ENCODE peak calls at places on chromosomes 13 and 19, in nine cellular contexts. J, S, K, N, G, F, Z, A and V are unnamed samples.

GRCh38 chr13:58531614-58532013 is 900.1 kb downstream of the PCDH17 start:
- DNase-seq in J (no peak), S (no peak), K (no peak), N (no peak), G (no peak), F (no peak), Z (no peak), A (no peak), V (no peak)

GRCh38 chr19:2427323-2428026 is at the start of gene TIMM13:
- DNase-seq in J (peak; percentile 98), S (peak; percentile 87), K (peak; percentile 89), N (peak; percentile 96), G (peak; percentile 98), F (peak; percentile 95), Z (peak; percentile 88), A (peak; percentile 100), V (peak; percentile 93)

GRCh38 chr19:4573682-4574081 is 14.2 kb upstream of the SEMA6B start:
- DNase-seq in J (no peak), S (no peak), K (no peak), N (no peak), G (no peak), F (no peak), Z (no peak), A (no peak), V (no peak)

GRCh38 chr19:23771761-23772667 is 13.3 kb upstream of the ZNF681 start:
- DNase-seq in J (no peak), S (no peak), K (no peak), N (no peak), G (no peak), F (no peak), Z (no peak), A (no peak), V (no peak)

GRCh38 chr13:64453831-64454230 is 2776.3 kb downstream of the PCDH9 start:
- DNase-seq in J (no peak), S (no peak), K (no peak), N (no peak), G (peak; percentile 14), F (no peak), Z (no peak), A (peak; percentile 26), V (no peak)

GRCh38 chr13:102599451-102600012 is 2.7 kb downstream of the TPP2 start:
- DNase-seq in J (no peak), S (no peak), K (no peak), N (no peak), G (no peak), F (no peak), Z (no peak), A (no peak), V (no peak)

GRCh38 chr13:86142080-86142479 is 342.9 kb upstream of the SLITRK6 start:
- DNase-seq in J (no peak), S (no peak), K (no peak), N (no peak), G (no peak), F (no peak), Z (no peak), A (no peak), V (no peak)

GRCh38 chr19:33724723-33725060 is 72.0 kb upstream of the KCTD15 start:
- DNase-seq in J (peak; percentile 25), S (no peak), K (no peak), N (no peak), G (no peak), F (no peak), Z (no peak), A (no peak), V (no peak)

GRCh38 chr13:109130093-109130835 is 500.9 kb downstream of the MYO16 start:
- DNase-seq in J (no peak), S (no peak), K (no peak), N (no peak), G (no peak), F (no peak), Z (no peak), A (no peak), V (no peak)

GRCh38 chr13:30256713-30257432 is 50.5 kb downstream of the KATNAL1 start:
- DNase-seq in J (no peak), S (no peak), K (no peak), N (no peak), G (no peak), F (no peak), Z (no peak), A (no peak), V (no peak)

GRCh38 chr13:24718192-24718965 is 38.2 kb downstream of the ATP12A start:
- DNase-seq in J (no peak), S (no peak), K (no peak), N (no peak), G (no peak), F (no peak), Z (no peak), A (no peak), V (no peak)

GRCh38 chr13:72208112-72208645 is 341.2 kb upstream of the DACH1 start:
- DNase-seq in J (no peak), S (no peak), K (no peak), N (no peak), G (no peak), F (no peak), Z (no peak), A (no peak), V (no peak)

GRCh38 chr13:111280666-111281577 is 39.5 kb upstream of the TEX29 start:
- DNase-seq in J (no peak), S (no peak), K (no peak), N (no peak), G (no peak), F (no peak), Z (no peak), A (no peak), V (no peak)

GRCh38 chr19:14530505-14530904 is 1.1 kb downstream of the TECR start:
- DNase-seq in J (no peak), S (no peak), K (no peak), N (no peak), G (no peak), F (no peak), Z (no peak), A (no peak), V (no peak)
- H3K4me3 ChIP-seq in J (peak overlapping the region; percentile 88), S (peak overlapping the region; percentile 56), K (peak overlapping the region; percentile 98), N (peak overlapping the region; percentile 82), G (peak overlapping the region; percentile 80), F (no peak overlapping the region), Z (peak overlapping the region; percentile 99), A (no peak overlapping the region), V (no peak overlapping the region)

GRCh38 chr13:26721251-26721939 is 39.2 kb downstream of the GPR12 start:
- DNase-seq in J (no peak), S (no peak), K (no peak), N (no peak), G (no peak), F (no peak), Z (no peak), A (peak; percentile 47), V (no peak)
- H3K4me3 ChIP-seq in J (no peak overlapping the region), S (no peak overlapping the region), K (no peak overlapping the region), N (no peak overlapping the region), G (no peak overlapping the region), F (no peak overlapping the region), Z (no peak overlapping the region), A (no peak overlapping the region), V (no peak overlapping the region)

DNA sequence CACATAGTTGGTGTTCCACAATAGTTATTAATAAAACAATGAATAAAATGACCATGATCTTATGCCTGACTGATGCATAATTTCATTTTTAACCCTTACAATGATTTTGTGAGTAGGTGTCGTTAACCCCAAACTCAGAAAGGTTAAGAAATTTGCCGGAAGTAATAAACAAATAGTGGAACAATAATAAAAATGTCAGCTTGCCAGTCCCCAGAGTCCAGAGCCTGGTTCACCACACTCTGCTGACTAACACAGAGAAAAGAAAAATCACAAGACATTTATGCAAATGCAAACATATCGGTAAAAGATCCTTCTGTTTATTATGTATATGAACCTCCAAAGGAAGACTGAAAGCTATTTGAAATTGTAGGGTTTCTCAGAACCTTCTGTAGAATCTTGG is 563.7 kb downstream of the EFNB2 start:
- DNase-seq in J (no peak), S (no peak), K (no peak), N (no peak), G (no peak), F (no peak), Z (no peak), A (no peak), V (no peak)
- H3K4me3 ChIP-seq in J (no peak overlapping the region), S (no peak overlapping the region), K (no peak overlapping the region), N (no peak overlapping the region), G (no peak overlapping the region), F (no peak overlapping the region), Z (no peak overlapping the region), A (no peak overlapping the region), V (no peak overlapping the region)

DNA sequence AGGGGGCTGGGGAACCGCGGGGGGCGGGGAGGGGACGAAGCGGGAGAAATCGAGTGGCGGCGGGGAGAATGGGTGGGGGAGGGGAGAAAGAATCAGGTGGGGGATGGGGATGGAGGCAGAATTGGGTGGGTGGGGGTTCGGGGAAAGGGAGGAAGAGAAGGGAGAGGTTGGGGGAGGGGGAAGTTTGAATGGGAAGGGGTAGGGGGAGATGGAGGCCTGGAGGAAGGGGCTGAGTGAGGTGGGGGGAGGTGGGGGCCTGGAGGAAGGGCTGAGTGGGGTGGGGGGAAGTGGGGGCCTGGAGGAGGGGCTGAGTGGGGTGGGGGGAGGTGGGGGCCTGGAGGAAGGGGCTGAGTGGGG is 391 bp upstream of the ADAMTS10 start:
- DNase-seq in J (no peak), S (no peak), K (no peak), N (no peak), G (no peak), F (no peak), Z (no peak), A (no peak), V (no peak)
- H3K4me3 ChIP-seq in J (peak overlapping the region; percentile 65), S (peak overlapping the region; percentile 29), K (peak overlapping the region; percentile 97), N (peak overlapping the region; percentile 72), G (peak overlapping the region; percentile 89), F (no peak overlapping the region), Z (no peak overlapping the region), A (peak overlapping the region; percentile 95), V (peak overlapping the region; percentile 92)

DNA sequence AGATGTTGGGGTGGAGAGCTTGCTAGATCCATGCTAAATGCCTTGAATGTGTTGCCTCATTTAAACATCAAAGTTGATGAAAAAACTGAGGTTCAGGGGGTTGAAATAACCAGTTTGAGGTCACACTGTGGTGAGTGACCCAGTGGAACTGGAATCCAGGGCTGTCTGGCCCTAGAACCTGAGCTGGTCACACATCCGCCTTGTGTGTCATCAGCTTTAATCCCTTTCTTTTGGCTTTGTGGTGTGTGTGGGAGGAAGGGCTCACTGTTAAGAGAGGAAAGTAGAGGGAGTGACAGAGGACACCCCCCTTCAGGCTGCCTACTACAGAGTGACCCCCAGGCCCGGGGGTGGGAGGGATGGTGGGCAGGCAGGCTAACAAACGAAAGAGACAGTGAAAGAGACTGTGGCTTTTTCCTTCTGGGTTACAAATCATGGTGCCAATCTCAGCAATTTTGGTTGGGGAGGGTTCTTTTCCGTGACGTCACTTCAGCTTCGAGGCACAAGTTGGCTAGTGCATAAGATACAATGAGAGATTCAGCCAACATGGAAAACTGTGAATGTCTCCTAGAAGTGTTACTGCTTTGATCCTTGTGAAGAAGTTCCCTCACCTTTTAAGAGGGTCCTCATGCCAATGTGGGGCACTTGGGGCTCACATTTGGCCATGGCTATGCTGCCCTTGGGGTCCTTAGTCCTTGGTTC is 164.9 kb downstream of the DLEU7 start:
- DNase-seq in J (no peak), S (no peak), K (peak; percentile 33), N (no peak), G (no peak), F (no peak), Z (peak; percentile 36), A (no peak), V (no peak)
- H3K4me3 ChIP-seq in J (no peak overlapping the region), S (no peak overlapping the region), K (no peak overlapping the region), N (no peak overlapping the region), G (no peak overlapping the region), F (no peak overlapping the region), Z (no peak overlapping the region), A (no peak overlapping the region), V (no peak overlapping the region)